ENCODE peak calls at places on chromosomes 5 and 9, in nine cellular contexts. C, E, W, Z, S, U, G, V and D are unnamed samples.

GRCh38 chr9:116646661-116647514 is 40.2 kb upstream of the TRIM32 start:
- DNase-seq in C (no peak), E (no peak), V (peak), G (no peak), U (no peak), Z (no peak), W (no peak), S (no peak), D (no peak)

GRCh38 chr5:73215891-73216610 is 43.1 kb downstream of the TMEM174 start:
- DNase-seq in G (peak), Z (peak), S (peak), V (peak), E (peak), C (peak), U (peak), W (peak), D (peak)

GRCh38 chr9:109830587-109830986 is 50.6 kb downstream of the PALM2AKAP2 start:
- DNase-seq in E (no peak), C (no peak), S (no peak), V (no peak), W (no peak), U (no peak), G (no peak), Z (no peak), D (no peak)

GRCh38 chr9:110799396-110799795 is 130.8 kb downstream of the MUSK start:
- DNase-seq in E (no peak), S (no peak), U (no peak), G (no peak), W (no peak), C (no peak), Z (no peak), V (no peak), D (no peak)

GRCh38 chr5:4883388-4883787 is 256.7 kb upstream of the ADAMTS16 start:
- DNase-seq in G (peak), V (no peak), W (no peak), E (no peak), U (no peak), C (no peak), S (no peak), Z (no peak), D (no peak)

GRCh38 chr9:14317667-14318255 is 3.8 kb upstream of the NFIB start:
- DNase-seq in G (no peak), V (no peak), W (no peak), E (no peak), C (no peak), S (no peak), Z (no peak), U (no peak), D (no peak)

GRCh38 chr9:15206949-15207696 is 99.9 kb downstream of the TTC39B start:
- DNase-seq in S (no peak), W (no peak), Z (no peak), C (no peak), U (no peak), E (no peak), V (no peak), G (no peak), D (no peak)

GRCh38 chr5:179279347-179280094 is 65.7 kb downstream of the ADAMTS2 start:
- DNase-seq in S (no peak), U (no peak), W (no peak), Z (no peak), V (no peak), C (no peak), E (no peak), G (no peak), D (no peak)

GRCh38 chr9:93684806-93685553 is 108.6 kb downstream of the PHF2 start:
- DNase-seq in U (no peak), E (no peak), V (peak), W (no peak), G (no peak), S (no peak), Z (no peak), C (no peak), D (no peak)

GRCh38 chr9:118091221-118091620 is 387.0 kb downstream of the TLR4 start:
- DNase-seq in U (no peak), C (no peak), V (no peak), W (no peak), G (no peak), Z (no peak), E (no peak), S (no peak), D (no peak)

GRCh38 chr9:17793713-17794622 is 215.1 kb downstream of the SH3GL2 start:
- DNase-seq in C (no peak), W (no peak), S (no peak), E (no peak), V (peak), G (no peak), U (no peak), Z (no peak), D (no peak)

GRCh38 chr5:107560377-107560776 is 110.4 kb downstream of the EFNA5 start:
- DNase-seq in V (no peak), Z (no peak), C (no peak), G (no peak), W (no peak), E (no peak), S (no peak), U (no peak), D (no peak)

GRCh38 chr9:2291980-2292704 is 277.0 kb downstream of the SMARCA2 start:
- DNase-seq in C (no peak), U (no peak), S (no peak), E (no peak), V (no peak), Z (no peak), W (peak), G (no peak), D (no peak)

GRCh38 chr9:130451509-130452388 is 7.0 kb downstream of the ASS1 start:
- DNase-seq in Z (peak), G (peak), V (peak), S (peak), E (no peak), W (peak), C (no peak), U (no peak), D (no peak)

GRCh38 chr9:101601904-101602765 is 7.4 kb upstream of the PPP3R2 start:
- DNase-seq in C (no peak), Z (peak), V (peak), S (peak), G (no peak), W (peak), U (no peak), E (no peak), D (peak)

GRCh38 chr5:54117957-54118356 is 192.4 kb downstream of the ARL15 start:
- DNase-seq in C (no peak), Z (no peak), W (no peak), U (no peak), V (no peak), S (no peak), G (no peak), E (no peak), D (no peak)

GRCh38 chr5:139474815-139475791 is 4.3 kb downstream of the SMIM33 start:
- DNase-seq in V (no peak), U (no peak), Z (peak), S (no peak), E (peak), C (no peak), G (no peak), W (no peak), D (peak)

GRCh38 chr5:88515881-88516819 is 247.5 kb upstream of the TMEM161B start:
- DNase-seq in W (no peak), S (no peak), V (peak), G (no peak), E (no peak), U (no peak), Z (no peak), C (no peak), D (no peak)

GRCh38 chr9:128588581-128589233 is 36.3 kb downstream of the SPTAN1 start:
- DNase-seq in U (no peak), W (no peak), E (no peak), G (no peak), V (no peak), Z (no peak), C (no peak), S (no peak), D (no peak)

GRCh38 chr5:138331449-138332368 is at the start of gene CDC25C:
- DNase-seq in U (peak), G (peak), W (peak), E (peak), Z (peak), C (peak), S (peak), V (peak), D (peak)

GRCh38 chr9:110048976-110049698 is 158.8 kb downstream of the C9orf152 start:
- DNase-seq in E (peak), U (peak), G (no peak), V (peak), Z (peak), S (no peak), C (no peak), W (no peak), D (no peak)

GRCh38 chr5:66554211-66554610 is 42.0 kb upstream of the MAST4 start:
- DNase-seq in Z (peak), S (no peak), U (no peak), W (no peak), C (no peak), G (no peak), E (no peak), V (no peak), D (no peak)

GRCh38 chr9:125631391-125632085 is 75.5 kb downstream of the MAPKAP1 start:
- DNase-seq in E (no peak), G (no peak), W (no peak), Z (peak), C (peak), S (no peak), U (peak), V (peak), D (peak)

GRCh38 chr5:170483701-170484458 is 19.9 kb upstream of the KCNIP1 start:
- DNase-seq in C (no peak), V (no peak), S (no peak), U (no peak), Z (peak), G (no peak), W (no peak), E (no peak), D (no peak)

GRCh38 chr5:179293276-179293675 is 52.0 kb downstream of the ADAMTS2 start:
- DNase-seq in V (no peak), U (no peak), E (peak), Z (no peak), G (no peak), C (no peak), W (no peak), S (no peak), D (no peak)

GRCh38 chr5:17305964-17306725 is 88.7 kb downstream of the BASP1 start:
- DNase-seq in C (no peak), Z (no peak), G (no peak), U (no peak), E (no peak), W (peak), V (peak), S (peak), D (no peak)

GRCh38 chr9:38101423-38101822 is 32.4 kb upstream of the SHB start:
- DNase-seq in Z (no peak), S (no peak), V (no peak), U (no peak), C (no peak), E (no peak), W (no peak), G (no peak), D (no peak)

GRCh38 chr9:94563548-94563947 is 8.7 kb downstream of the PCAT7 start:
- DNase-seq in C (no peak), E (no peak), S (no peak), U (no peak), G (no peak), Z (no peak), W (no peak), V (no peak), D (no peak)

GRCh38 chr5:147906326-147907095 is at the start of gene C5orf46:
- DNase-seq in U (no peak), S (no peak), G (no peak), W (no peak), C (no peak), E (no peak), V (no peak), Z (no peak), D (no peak)

GRCh38 chr5:167634432-167634831 is 657.0 kb upstream of the WWC1 start:
- DNase-seq in V (no peak), G (no peak), U (no peak), S (no peak), C (no peak), Z (no peak), E (no peak), W (no peak), D (no peak)

GRCh38 chr5:137236266-137236665 is 262.9 kb downstream of the SPOCK1 start:
- DNase-seq in Z (no peak), E (no peak), C (no peak), V (no peak), U (no peak), S (no peak), W (no peak), G (no peak), D (no peak)